ENCODE peak calls at places on chromosomes 2 and 18, in eight cellular contexts. Q is kidney; R is IMR-90; S is OCI-LY7; M is CD8-positive, alpha-beta T cell; Z is thoracic aorta; Y is esophagus squamous epithelium; G is heart left ventricle. L is an unnamed sample.

GRCh38 chr18:79524181-79525078 is 128.7 kb downstream of the NFATC1 start:
- DNase-seq in Q (peak; percentile 74), R (no peak), S (peak; percentile 28), M (no peak), Z (no peak), Y (no peak), G (no peak), L (peak; percentile 68)

GRCh38 chr2:54557601-54558187 is 101.6 kb downstream of the SPTBN1 start:
- DNase-seq in Q (peak; percentile 86), R (no peak), S (peak; percentile 81), M (peak; percentile 51), Z (no peak), Y (peak; percentile 12), G (peak; percentile 45), L (peak; percentile 78)

GRCh38 chr2:64655873-64656272 is 2.2 kb upstream of the SERTAD2 start:
- DNase-seq in Q (no peak), R (no peak), S (peak; percentile 84), M (no peak), Z (no peak), Y (no peak), G (no peak), L (no peak)

GRCh38 chr2:237326250-237327171 is 87.5 kb downstream of the COL6A3 start:
- DNase-seq in Q (no peak), R (peak; percentile 87), S (no peak), M (no peak), Z (no peak), Y (no peak), G (no peak), L (no peak)

GRCh38 chr2:121006783-121007489 is 271.3 kb downstream of the GLI2 start:
- DNase-seq in Q (no peak), R (no peak), S (no peak), M (no peak), Z (no peak), Y (no peak), G (no peak), L (no peak)

GRCh38 chr2:134170700-134171099 is 83.2 kb upstream of the MGAT5 start:
- DNase-seq in Q (no peak), R (no peak), S (no peak), M (no peak), Z (no peak), Y (no peak), G (no peak), L (no peak)

GRCh38 chr2:109690822-109691541 is 76.8 kb downstream of the SOWAHC start:
- DNase-seq in Q (no peak), R (peak; percentile 22), S (no peak), M (no peak), Z (no peak), Y (no peak), G (peak; percentile 44), L (no peak)

GRCh38 chr2:71851094-71851755 is 296.4 kb downstream of the CYP26B1 start:
- DNase-seq in Q (no peak), R (no peak), S (no peak), M (no peak), Z (no peak), Y (no peak), G (no peak), L (no peak)

GRCh38 chr2:65128297-65129190 is 1.4 kb downstream of the RAB1A start:
- DNase-seq in Q (no peak), R (peak; percentile 45), S (peak; percentile 33), M (no peak), Z (no peak), Y (no peak), G (peak; percentile 13), L (no peak)

GRCh38 chr2:208440716-208441115 is 34.1 kb downstream of the PTH2R start:
- DNase-seq in Q (no peak), R (no peak), S (no peak), M (no peak), Z (no peak), Y (no peak), G (no peak), L (no peak)

GRCh38 chr2:150075831-150076230 is 411.6 kb downstream of the RND3 start:
- DNase-seq in Q (no peak), R (peak; percentile 90), S (no peak), M (no peak), Z (no peak), Y (no peak), G (no peak), L (no peak)

GRCh38 chr2:197827618-197828017 is 23.2 kb downstream of the PLCL1 start:
- DNase-seq in Q (no peak), R (no peak), S (no peak), M (no peak), Z (no peak), Y (no peak), G (no peak), L (no peak)

GRCh38 chr2:86785456-86785855 is 5.3 kb downstream of the CD8A start:
- DNase-seq in Q (no peak), R (no peak), S (no peak), M (peak; percentile 73), Z (no peak), Y (no peak), G (no peak), L (no peak)

GRCh38 chr2:46117379-46117778 is 179.8 kb upstream of the EPAS1 start:
- DNase-seq in Q (no peak), R (peak; percentile 67), S (no peak), M (no peak), Z (no peak), Y (no peak), G (no peak), L (no peak)

GRCh38 chr2:120712180-120712678 is 23.4 kb upstream of the GLI2 start:
- DNase-seq in Q (no peak), R (peak; percentile 35), S (no peak), M (no peak), Z (no peak), Y (no peak), G (no peak), L (no peak)

GRCh38 chr2:145043399-145043834 is 523.5 kb upstream of the ZEB2 start:
- DNase-seq in Q (no peak), R (no peak), S (peak; percentile 2), M (no peak), Z (no peak), Y (no peak), G (no peak), L (no peak)

GRCh38 chr18:67875057-67875456 is 358.5 kb upstream of the DSEL start:
- DNase-seq in Q (no peak), R (no peak), S (no peak), M (no peak), Z (no peak), Y (no peak), G (no peak), L (no peak)

GRCh38 chr18:5707586-5707985 is 163.8 kb upstream of the EPB41L3 start:
- DNase-seq in Q (no peak), R (no peak), S (no peak), M (no peak), Z (no peak), Y (no peak), G (no peak), L (no peak)

GRCh38 chr2:168116448-168116847 is 130.9 kb downstream of the STK39 start:
- DNase-seq in Q (no peak), R (peak; percentile 13), S (no peak), M (no peak), Z (no peak), Y (no peak), G (no peak), L (no peak)

GRCh38 chr2:71691747-71692455 is 238.5 kb downstream of the DYSF start:
- DNase-seq in Q (peak; percentile 67), R (no peak), S (no peak), M (no peak), Z (no peak), Y (no peak), G (no peak), L (no peak)

GRCh38 chr18:36402765-36403396 is 105.4 kb downstream of the FHOD3 start:
- DNase-seq in Q (no peak), R (peak; percentile 35), S (no peak), M (no peak), Z (peak; percentile 27), Y (no peak), G (peak; percentile 64), L (no peak)

DNA sequence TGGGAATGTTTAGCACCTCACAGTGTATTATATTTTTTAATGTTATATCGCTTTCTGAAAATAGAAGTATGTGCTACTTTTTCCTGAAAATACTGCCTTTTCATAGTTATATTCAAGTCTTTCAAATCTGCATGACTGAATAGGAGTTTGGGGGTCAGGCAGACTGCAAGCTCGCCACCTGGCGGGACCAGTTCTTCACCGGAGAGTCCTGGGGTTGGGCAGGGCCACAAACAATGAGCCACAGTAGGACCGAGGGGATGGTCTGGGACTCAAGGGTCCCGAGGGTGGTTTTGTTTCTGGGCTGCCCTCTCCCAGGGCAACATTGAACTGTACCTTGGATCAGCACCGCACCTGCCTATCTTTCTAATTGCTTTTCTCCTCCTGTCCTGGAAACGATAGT is 70.6 kb downstream of the VWA3B start:
- DNase-seq in Q (no peak), R (no peak), S (peak; percentile 59), M (no peak), Z (no peak), Y (no peak), G (no peak), L (peak; percentile 16)
- TF ChIP-seq CTCF in Q (no peak), R (no peak), S (peak; percentile 73), M (no peak), Z (no peak), Y (no peak), G (no peak), L (peak; percentile 40)

GRCh38 chr2:33242845-33243244 is 233.6 kb upstream of the RASGRP3 start:
- DNase-seq in Q (no peak), R (peak; percentile 90), S (no peak), M (no peak), Z (no peak), Y (no peak), G (no peak), L (no peak)
- H3K4me3 ChIP-seq in Q (no peak overlapping the region), R (no peak overlapping the region), S (no peak overlapping the region), M (no peak overlapping the region), Z (no peak overlapping the region), Y (no peak overlapping the region), G (no peak overlapping the region), L (no peak overlapping the region)

DNA sequence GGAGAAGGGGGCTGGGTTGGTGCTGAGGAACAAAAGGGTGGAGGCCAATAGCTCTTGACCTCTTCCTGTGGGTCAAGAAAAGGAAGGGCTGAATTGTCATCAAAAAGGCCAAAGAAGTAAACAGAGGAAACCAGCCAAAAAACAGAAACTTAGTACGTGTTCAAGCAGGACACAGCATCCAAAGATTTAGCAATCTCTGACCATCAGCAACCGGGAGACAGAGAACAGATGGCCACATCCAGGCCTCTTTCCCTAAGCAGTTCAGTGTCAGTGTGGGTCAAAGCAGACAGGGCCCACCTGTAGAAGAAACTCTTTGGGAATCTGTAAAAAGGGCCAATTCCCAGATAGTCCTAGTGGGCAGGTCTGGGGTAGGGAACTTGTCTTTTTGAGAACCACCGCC is 2.8 kb downstream of the DNPEP start:
- DNase-seq in Q (no peak), R (no peak), S (no peak), M (no peak), Z (no peak), Y (no peak), G (no peak), L (no peak)
- H3K36me3 ChIP-seq in Q (peaks cover 38% of the 10 kb centered on the region), R (peaks cover 50% of the 10 kb centered on the region), S (peaks cover 49% of the 10 kb centered on the region), M (peaks cover 43% of the 10 kb centered on the region), Z (peaks cover 38% of the 10 kb centered on the region), Y (peaks cover 21% of the 10 kb centered on the region), G (peaks cover 65% of the 10 kb centered on the region), L (peaks cover 26% of the 10 kb centered on the region)

DNA sequence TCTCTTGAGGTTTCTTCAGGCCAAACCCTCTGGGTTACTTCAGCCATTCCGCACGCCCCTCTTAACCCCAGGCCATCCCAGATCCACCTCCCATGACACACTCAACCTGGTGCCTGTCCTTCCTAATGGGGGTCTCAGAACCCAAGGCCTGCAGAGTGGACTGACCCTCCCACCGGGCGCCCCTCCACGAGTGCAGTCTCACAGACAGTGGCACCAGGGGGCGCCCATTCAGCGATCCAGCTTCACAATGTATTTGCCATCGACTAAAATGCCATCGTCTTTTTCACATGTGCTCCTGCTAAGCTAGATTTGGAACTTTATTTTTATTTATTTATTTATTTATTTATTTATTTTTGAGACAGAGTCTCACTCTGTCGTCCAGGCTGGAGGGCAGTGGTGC is 38.5 kb downstream of the INPP5D start:
- DNase-seq in Q (no peak), R (peak; percentile 5), S (no peak), M (no peak), Z (no peak), Y (no peak), G (no peak), L (no peak)
- TF ChIP-seq CTCF in Q (peak; percentile 15), R (peak; percentile 26), S (peak; percentile 82), M (peak; percentile 22), Z (no peak), Y (no peak), G (peak; percentile 43), L (peak; percentile 44)

L was measured in GM06990.